ENCODE peak calls at places on chromosomes 4 and X, in six cellular contexts. R is MCF 10A, Q is H4, L is substantia nigra, G is nephron progenitor cell, T is brain microvascular endothelial cell. V is an unnamed sample.
A peak's percentile ranks its signal among the peaks of the same experiment; 100 is the strongest.

GRCh38 chr4:128513664-128514484 is 226.3 kb upstream of the PGRMC2 start:
- DNase-seq in T (no peak), G (no peak), R (no peak), Q (no peak), L (no peak), V (no peak)

GRCh38 chrX:52563105-52563504 is 46.2 kb upstream of the XAGE1B start:
- DNase-seq in T (no peak), L (no peak), G (no peak), R (no peak), Q (no peak), V (no peak)

GRCh38 chr4:38179690-38180299 is 219.6 kb downstream of the PTTG2 start:
- DNase-seq in R (peak; percentile 82), Q (peak; percentile 72), L (no peak), T (peak; percentile 61), G (peak; percentile 79), V (peak; percentile 69)

GRCh38 chr4:84952004-84952403 is 14.5 kb downstream of the WDFY3 start:
- DNase-seq in Q (peak; percentile 50), R (peak; percentile 93), L (no peak), T (peak; percentile 51), G (no peak), V (peak; percentile 49)

GRCh38 chr4:151862766-151863165 is 102.0 kb upstream of the GATB start:
- DNase-seq in G (no peak), L (no peak), T (peak; percentile 12), R (peak; percentile 50), Q (no peak), V (no peak)

GRCh38 chr4:81648576-81649272 is 177.0 kb upstream of the RASGEF1B start:
- DNase-seq in Q (peak; percentile 60), L (no peak), G (no peak), T (no peak), R (no peak), V (peak; percentile 46)

GRCh38 chr4:1234811-1235292 is 14.1 kb downstream of the CTBP1 start:
- DNase-seq in T (no peak), R (no peak), G (no peak), Q (no peak), L (no peak), V (no peak)

GRCh38 chr4:183177001-183177400 is 77.9 kb downstream of the WWC2 start:
- DNase-seq in R (no peak), G (no peak), Q (no peak), T (no peak), L (no peak), V (no peak)

GRCh38 chr4:177419416-177419815 is 22.8 kb downstream of the AGA start:
- DNase-seq in G (no peak), L (no peak), Q (no peak), R (no peak), T (no peak), V (no peak)

GRCh38 chrX:150704030-150704613 is 10.9 kb downstream of the MTMR1 start:
- DNase-seq in R (peak; percentile 20), T (peak; percentile 74), G (no peak), L (no peak), Q (no peak), V (no peak)